ENCODE peak calls at places on chromosomes 2 and 18, in nine cellular contexts. Y is thoracic aorta; T is M059J; O is posterior cingulate gyrus; H is stimulated activated CD8-positive, alpha-beta memory T cell treated with anti-CD3 and anti-CD28 coated beads, Interleukin-15, amount 100 ng/mL, for 24 hours; Q is vagina; B is skeletal muscle cell; C is stimulated activated CD4-positive, alpha-beta T cell treated with anti-CD3 and anti-CD28 coated beads, Interleukin-15, amount 100 ng/mL, for 1 hour; D is Peyer's patch. F is an unnamed sample.

GRCh38 chr18:13488281-13488929 is 238.0 kb downstream of the FAM210A start:
- DNase-seq in Y (no peak), T (no peak), O (no peak), H (no peak), Q (no peak), B (no peak), C (no peak), D (no peak), F (no peak)

GRCh38 chr2:18432999-18433398 is 127.5 kb downstream of the RDH14 start:
- DNase-seq in Y (no peak), T (no peak), O (no peak), H (no peak), Q (no peak), B (no peak), C (no peak), D (no peak), F (no peak)

GRCh38 chr2:11955314-11955713 is 208.9 kb downstream of the LPIN1 start:
- DNase-seq in Y (no peak), T (no peak), O (no peak), H (no peak), Q (no peak), B (peak), C (no peak), D (no peak), F (no peak)

GRCh38 chr2:11701831-11702301 is 31.9 kb upstream of the NTSR2 start:
- DNase-seq in Y (no peak), T (no peak), O (no peak), H (no peak), Q (no peak), B (no peak), C (no peak), D (peak), F (no peak)

GRCh38 chr2:239216614-239217273 is 184.1 kb downstream of the HDAC4 start:
- DNase-seq in Y (no peak), T (no peak), O (peak), H (no peak), Q (no peak), B (no peak), C (no peak), D (no peak), F (no peak)

GRCh38 chr18:3104190-3105054 is 91.5 kb upstream of the LPIN2 start:
- DNase-seq in Y (no peak), T (peak), O (no peak), H (no peak), Q (no peak), B (peak), C (no peak), D (no peak), F (no peak)

GRCh38 chr18:967037-967576 is 62.4 kb downstream of the ADCYAP1 start:
- DNase-seq in Y (no peak), T (no peak), O (no peak), H (no peak), Q (no peak), B (no peak), C (no peak), D (no peak), F (no peak)

GRCh38 chr2:241130316-241130715 is 19.0 kb downstream of the PASK start:
- DNase-seq in Y (no peak), T (no peak), O (peak), H (no peak), Q (no peak), B (no peak), C (no peak), D (no peak), F (no peak)

GRCh38 chr2:231554748-231555545 is 24.7 kb upstream of the NMUR1 start:
- DNase-seq in Y (no peak), T (peak), O (no peak), H (no peak), Q (peak), B (peak), C (no peak), D (peak), F (no peak)